ENCODE peak calls at places on chromosomes 4 and X, in ten cellular contexts. U, F, I, O, E, H, P, J, N and S are unnamed samples.

GRCh38 chrX:25012433-25012735 is 3.4 kb downstream of the ARX start:
- DNase-seq in U (no peak), F (no peak), I (no peak), O (no peak), E (no peak), H (no peak), P (no peak), J (no peak), N (no peak), S (no peak)

GRCh38 chrX:137031517-137032377 is 2.0 kb downstream of the GPR101 start:
- DNase-seq in U (peak; percentile 7), F (peak; percentile 77), I (peak; percentile 45), O (peak; percentile 23), E (no peak), H (peak; percentile 32), P (peak; percentile 25), J (peak; percentile 36), N (peak; percentile 56), S (peak; percentile 59)

GRCh38 chr4:23818097-23818648 is 71.7 kb downstream of the PPARGC1A start:
- DNase-seq in U (no peak), F (no peak), I (peak; percentile 86), O (peak; percentile 16), E (no peak), H (no peak), P (no peak), J (no peak), N (peak; percentile 9), S (peak; percentile 84)

GRCh38 chrX:153628665-153629064 is 18.3 kb upstream of the DUSP9 start:
- DNase-seq in U (no peak), F (no peak), I (no peak), O (no peak), E (no peak), H (no peak), P (no peak), J (no peak), N (no peak), S (no peak)

GRCh38 chrX:107596651-107597050 is 31.7 kb upstream of the PRPS1 start:
- DNase-seq in U (no peak), F (no peak), I (no peak), O (no peak), E (peak; percentile 34), H (peak; percentile 46), P (no peak), J (no peak), N (no peak), S (no peak)

GRCh38 chrX:16005899-16006298 is 117.5 kb upstream of the GRPR start:
- DNase-seq in U (no peak), F (no peak), I (no peak), O (no peak), E (no peak), H (no peak), P (no peak), J (peak; percentile 34), N (peak; percentile 18), S (no peak)

GRCh38 chrX:130467936-130468335 is 66.1 kb downstream of the RBMX2 start:
- DNase-seq in U (no peak), F (no peak), I (no peak), O (no peak), E (no peak), H (no peak), P (no peak), J (no peak), N (no peak), S (no peak)

GRCh38 chr4:6345866-6346265 is 76.2 kb downstream of the WFS1 start:
- DNase-seq in U (no peak), F (no peak), I (no peak), O (no peak), E (no peak), H (no peak), P (no peak), J (no peak), N (no peak), S (no peak)

GRCh38 chrX:44698328-44698727 is 145.5 kb upstream of the DUSP21 start:
- DNase-seq in U (no peak), F (no peak), I (no peak), O (no peak), E (no peak), H (no peak), P (no peak), J (no peak), N (no peak), S (no peak)

GRCh38 chrX:149198980-149199732 is 305.9 kb downstream of the IDS start:
- DNase-seq in U (no peak), F (no peak), I (no peak), O (no peak), E (no peak), H (no peak), P (peak; percentile 39), J (no peak), N (no peak), S (no peak)

GRCh38 chrX:53538781-53539180 is 104.6 kb upstream of the HSD17B10 start:
- DNase-seq in U (no peak), F (no peak), I (no peak), O (no peak), E (no peak), H (no peak), P (no peak), J (no peak), N (no peak), S (no peak)

GRCh38 chr4:39996811-39997210 is 19.1 kb upstream of the PDS5A start:
- DNase-seq in U (no peak), F (no peak), I (no peak), O (no peak), E (no peak), H (no peak), P (no peak), J (no peak), N (no peak), S (no peak)

GRCh38 chr4:188201851-188202250 is 62.6 kb downstream of the TRIML1 start:
- DNase-seq in U (no peak), F (no peak), I (no peak), O (no peak), E (no peak), H (no peak), P (no peak), J (no peak), N (no peak), S (no peak)

GRCh38 chr4:65623509-65623908 is 46.8 kb downstream of the EPHA5 start:
- DNase-seq in U (no peak), F (no peak), I (no peak), O (no peak), E (no peak), H (peak; percentile 80), P (no peak), J (peak; percentile 1), N (no peak), S (no peak)

GRCh38 chr4:14111730-14112171 is 484.2 kb upstream of the BOD1L1 start:
- DNase-seq in U (no peak), F (no peak), I (no peak), O (no peak), E (no peak), H (no peak), P (no peak), J (peak; percentile 76), N (no peak), S (no peak)

GRCh38 chr4:87007345-87008181 is 72.8 kb downstream of the AFF1 start:
- DNase-seq in U (peak; percentile 92), F (peak; percentile 71), I (peak; percentile 40), O (peak; percentile 74), E (peak; percentile 31), H (peak; percentile 65), P (peak; percentile 61), J (no peak), N (peak; percentile 77), S (peak; percentile 82)

GRCh38 chr4:22099896-22100295 is 151.3 kb upstream of the KCNIP4 start:
- DNase-seq in U (no peak), F (no peak), I (no peak), O (no peak), E (no peak), H (no peak), P (no peak), J (peak; percentile 28), N (no peak), S (no peak)

GRCh38 chr4:124183926-124184325 is 528.6 kb downstream of the ANKRD50 start:
- DNase-seq in U (no peak), F (no peak), I (no peak), O (no peak), E (no peak), H (no peak), P (no peak), J (peak; percentile 47), N (no peak), S (peak; percentile 3)

GRCh38 chr4:10180927-10181744 is 64.5 kb upstream of the WDR1 start:
- DNase-seq in U (peak; percentile 93), F (no peak), I (no peak), O (no peak), E (no peak), H (no peak), P (peak; percentile 23), J (peak; percentile 51), N (no peak), S (no peak)

GRCh38 chr4:40458109-40458508 is 123.0 kb downstream of the CHRNA9 start:
- DNase-seq in U (no peak), F (no peak), I (no peak), O (no peak), E (no peak), H (peak; percentile 38), P (no peak), J (no peak), N (no peak), S (no peak)

GRCh38 chr4:39394706-39395105 is 12.0 kb upstream of the KLB start:
- DNase-seq in U (peak; percentile 6), F (no peak), I (no peak), O (no peak), E (no peak), H (no peak), P (no peak), J (no peak), N (no peak), S (no peak)

GRCh38 chr4:78057135-78057599 is at the start of gene FRAS1:
- DNase-seq in U (no peak), F (peak; percentile 84), I (peak; percentile 81), O (peak; percentile 23), E (no peak), H (peak; percentile 24), P (peak; percentile 21), J (no peak), N (peak; percentile 79), S (peak; percentile 91)

GRCh38 chrX:66200855-66201795 is 37.1 kb downstream of the HEPH start:
- DNase-seq in U (peak; percentile 0), F (no peak), I (no peak), O (peak; percentile 46), E (no peak), H (peak; percentile 14), P (no peak), J (peak; percentile 0), N (peak; percentile 23), S (no peak)

GRCh38 chr4:188619456-188620149 is 480.4 kb downstream of the TRIML1 start:
- DNase-seq in U (no peak), F (no peak), I (no peak), O (no peak), E (no peak), H (no peak), P (no peak), J (no peak), N (no peak), S (no peak)

GRCh38 chrX:71282514-71283408 is 674 bp upstream of the NONO start:
- DNase-seq in U (no peak), F (no peak), I (peak; percentile 57), O (peak; percentile 12), E (peak; percentile 20), H (peak; percentile 46), P (peak; percentile 41), J (no peak), N (peak; percentile 38), S (no peak)

GRCh38 chrX:130696542-130696941 is 206.5 kb downstream of the ENOX2 start:
- DNase-seq in U (no peak), F (no peak), I (no peak), O (no peak), E (no peak), H (no peak), P (no peak), J (no peak), N (no peak), S (no peak)

GRCh38 chr4:83362492-83363329 is 28.1 kb upstream of the HPSE start:
- DNase-seq in U (peak; percentile 33), F (no peak), I (no peak), O (peak; percentile 36), E (peak; percentile 8), H (peak; percentile 50), P (no peak), J (peak; percentile 15), N (peak; percentile 51), S (no peak)

GRCh38 chr4:38062894-38063168 is 102.6 kb downstream of the PTTG2 start:
- DNase-seq in U (no peak), F (no peak), I (no peak), O (peak; percentile 41), E (no peak), H (no peak), P (no peak), J (no peak), N (no peak), S (no peak)